ENCODE peak calls at places on chromosomes 4 and X, in nine cellular contexts. U, H, I, J, D, P, M, S and Z are unnamed samples.

GRCh38 chr4:168461821-168462220 is 18.5 kb downstream of the DDX60L start:
- DNase-seq in U (no peak), H (peak; percentile 16), I (no peak), J (no peak), D (no peak), P (no peak), M (no peak), S (no peak), Z (no peak)

GRCh38 chr4:37393889-37394288 is 149.3 kb downstream of the NWD2 start:
- DNase-seq in U (no peak), H (no peak), I (no peak), J (no peak), D (no peak), P (no peak), M (no peak), S (no peak), Z (no peak)

GRCh38 chr4:67483868-67484602 is 61.3 kb downstream of the CENPC start:
- DNase-seq in U (no peak), H (peak; percentile 72), I (peak; percentile 57), J (no peak), D (no peak), P (peak; percentile 81), M (peak; percentile 4), S (no peak), Z (no peak)

GRCh38 chrX:47143894-47144625 is 442 bp downstream of the NDUFB11 start:
- DNase-seq in U (peak; percentile 57), H (peak; percentile 16), I (peak; percentile 44), J (no peak), D (no peak), P (peak; percentile 3), M (no peak), S (peak; percentile 8), Z (no peak)

GRCh38 chr4:87235020-87235671 is 14.7 kb upstream of the KLHL8 start:
- DNase-seq in U (no peak), H (peak; percentile 62), I (no peak), J (no peak), D (no peak), P (no peak), M (no peak), S (no peak), Z (no peak)

GRCh38 chr4:26609868-26610267 is 26.0 kb downstream of the TBC1D19 start:
- DNase-seq in U (no peak), H (no peak), I (no peak), J (no peak), D (no peak), P (no peak), M (no peak), S (no peak), Z (no peak)

GRCh38 chr4:87926554-87927098 is 48.9 kb upstream of the SPP1 start:
- DNase-seq in U (no peak), H (no peak), I (no peak), J (no peak), D (no peak), P (no peak), M (no peak), S (no peak), Z (no peak)

GRCh38 chr4:186037692-186038658 is 31.0 kb upstream of the TLR3 start:
- DNase-seq in U (peak; percentile 72), H (peak; percentile 80), I (peak; percentile 91), J (peak; percentile 73), D (no peak), P (peak; percentile 86), M (peak; percentile 63), S (peak; percentile 55), Z (no peak)

GRCh38 chr4:66000500-66001117 is 330.3 kb upstream of the EPHA5 start:
- DNase-seq in U (no peak), H (no peak), I (no peak), J (no peak), D (no peak), P (peak; percentile 58), M (no peak), S (no peak), Z (no peak)

GRCh38 chrX:110032534-110033161 is 29.7 kb downstream of the TMEM164 start:
- DNase-seq in U (no peak), H (no peak), I (no peak), J (no peak), D (no peak), P (no peak), M (no peak), S (no peak), Z (no peak)

GRCh38 chr4:45350438-45350837 is 624.1 kb upstream of the GNPDA2 start:
- DNase-seq in U (peak; percentile 6), H (no peak), I (peak; percentile 56), J (no peak), D (no peak), P (peak; percentile 70), M (no peak), S (no peak), Z (no peak)

GRCh38 chrX:19388064-19388679 is 44.4 kb downstream of the PDHA1 start:
- DNase-seq in U (no peak), H (no peak), I (no peak), J (no peak), D (no peak), P (no peak), M (no peak), S (no peak), Z (no peak)

GRCh38 chrX:19381326-19381725 is 37.6 kb downstream of the PDHA1 start:
- DNase-seq in U (no peak), H (no peak), I (no peak), J (no peak), D (no peak), P (no peak), M (no peak), S (no peak), Z (peak; percentile 74)

GRCh38 chrX:19386679-19387078 is 43.0 kb downstream of the PDHA1 start:
- DNase-seq in U (no peak), H (no peak), I (no peak), J (no peak), D (no peak), P (no peak), M (no peak), S (no peak), Z (peak; percentile 70)

GRCh38 chrX:19377799-19378198 is 34.1 kb downstream of the PDHA1 start:
- DNase-seq in U (no peak), H (no peak), I (no peak), J (no peak), D (no peak), P (no peak), M (no peak), S (no peak), Z (no peak)

DNA sequence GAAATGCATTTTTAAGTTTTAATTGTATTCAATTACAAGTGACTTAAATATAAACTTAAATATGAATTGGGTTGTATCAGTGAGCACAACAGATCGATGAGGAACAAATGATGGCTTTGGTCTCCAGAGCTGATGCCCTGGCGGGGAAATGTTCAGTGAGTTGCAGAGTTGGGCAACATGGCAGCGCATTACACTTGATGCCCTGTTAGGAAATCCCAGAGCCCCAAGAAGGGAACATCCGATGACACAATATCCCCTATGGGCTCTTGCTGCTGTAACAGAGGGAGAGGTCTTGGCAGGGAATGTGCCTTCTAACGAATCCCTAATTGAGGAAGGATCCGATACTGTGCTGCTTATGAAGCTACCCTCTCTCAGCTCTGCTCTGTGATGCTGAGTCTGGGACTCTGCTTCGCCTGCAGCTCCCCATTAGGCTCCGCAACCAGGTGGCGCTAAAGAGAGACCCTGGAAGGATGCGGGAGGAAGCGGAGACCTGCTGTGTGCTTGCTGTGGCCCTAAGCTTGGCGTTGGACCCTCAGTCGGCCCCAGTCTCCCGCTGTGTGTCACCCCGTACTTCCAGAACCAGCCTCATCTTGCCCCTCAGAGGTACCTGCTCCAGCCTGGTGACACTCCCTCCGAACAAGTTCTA is 38.9 kb downstream of the PDHA1 start:
- DNase-seq in U (peak; percentile 56), H (peak; percentile 32), I (peak; percentile 50), J (peak; percentile 55), D (no peak), P (peak; percentile 11), M (no peak), S (peak; percentile 78), Z (peak; percentile 81)
- TF ChIP-seq CTCF in U (peak; percentile 67), H (peak; percentile 51), I (peak; percentile 70), J (peak; percentile 67), D (peak; percentile 67), P (peak; percentile 70), M (peak; percentile 56), S (no peak), Z (peak; percentile 56)

DNA sequence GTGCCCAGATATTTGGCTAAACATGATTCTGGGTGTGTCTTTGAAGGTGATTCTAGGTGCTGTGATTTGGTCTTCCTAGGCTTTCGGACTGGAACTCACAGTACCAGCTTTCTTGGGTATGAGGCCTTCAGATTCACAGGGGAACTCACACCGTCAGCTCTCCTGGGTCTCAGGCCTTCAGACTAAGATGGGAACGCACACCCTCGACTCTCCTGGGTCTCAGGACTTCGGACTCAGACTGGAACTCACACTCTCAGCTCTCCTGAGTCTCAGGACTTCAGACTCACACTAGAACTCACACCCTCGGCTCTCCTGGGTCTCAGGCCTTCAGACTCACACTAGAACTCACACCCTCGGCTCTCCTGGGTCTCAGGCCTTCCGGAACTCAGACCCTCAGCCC is 137.7 kb downstream of the CRLF2 start:
- DNase-seq in U (no peak), H (no peak), I (no peak), J (no peak), D (no peak), P (no peak), M (no peak), S (no peak), Z (no peak)
- TF ChIP-seq CTCF in U (no peak), H (no peak), I (no peak), J (no peak), D (no peak), P (no peak), M (no peak), S (no peak), Z (no peak)

GRCh38 chr4:165360041-165360782 is 18.6 kb upstream of the CPE start:
- DNase-seq in U (no peak), H (no peak), I (peak; percentile 79), J (no peak), D (no peak), P (no peak), M (peak; percentile 27), S (no peak), Z (no peak)

GRCh38 chr4:165360985-165361678 is 17.7 kb upstream of the CPE start:
- DNase-seq in U (no peak), H (no peak), I (no peak), J (no peak), D (no peak), P (no peak), M (no peak), S (no peak), Z (no peak)

GRCh38 chr4:165351359-165352130 is 24.1 kb downstream of the MSMO1 start:
- DNase-seq in U (no peak), H (no peak), I (no peak), J (no peak), D (no peak), P (no peak), M (no peak), S (no peak), Z (no peak)

GRCh38 chr4:165359501-165359900 is 19.3 kb upstream of the CPE start:
- DNase-seq in U (no peak), H (no peak), I (peak; percentile 64), J (no peak), D (no peak), P (no peak), M (no peak), S (no peak), Z (no peak)

GRCh38 chr4:165355900-165356300 is 22.9 kb upstream of the CPE start:
- DNase-seq in U (peak; percentile 23), H (peak; percentile 20), I (peak; percentile 58), J (peak; percentile 65), D (no peak), P (peak; percentile 59), M (no peak), S (peak; percentile 38), Z (no peak)
- TF ChIP-seq CTCF in U (peak; percentile 48), H (peak; percentile 36), I (peak; percentile 65), J (peak; percentile 84), D (peak; percentile 69), P (peak; percentile 70), M (peak; percentile 45), S (no peak), Z (peak; percentile 82)

GRCh38 chrX:15465896-15466651 is 27.1 kb downstream of the PIR start:
- DNase-seq in U (no peak), H (peak; percentile 7), I (peak; percentile 44), J (peak; percentile 20), D (no peak), P (no peak), M (no peak), S (peak; percentile 23), Z (no peak)
- TF ChIP-seq CTCF in U (peak; percentile 25), H (no peak), I (peak; percentile 6), J (peak; percentile 61), D (peak; percentile 30), P (no peak), M (peak; percentile 21), S (peak; percentile 23), Z (peak; percentile 7)